ENCODE peak calls at places on chromosome 19, in nine cellular contexts. V, Z, H, K, L, W, P, B and I are unnamed samples.

GRCh38 chr19:39265321-39265916 is 2.8 kb upstream of the IFNL2 start:
- DNase-seq in V (no peak), Z (peak), H (no peak), K (no peak), L (no peak), W (no peak), P (peak), B (no peak), I (no peak)

GRCh38 chr19:53192771-53193533 is at the start of gene ZNF665:
- DNase-seq in V (peak), Z (peak), H (peak), K (peak), L (peak), W (peak), P (peak), B (peak), I (peak)

GRCh38 chr19:17751103-17751911 is at the start of gene FCHO1:
- DNase-seq in V (no peak), Z (no peak), H (no peak), K (no peak), L (no peak), W (peak), P (no peak), B (no peak), I (no peak)

GRCh38 chr19:50844296-50844935 is 10.3 kb upstream of the KLK3 start:
- DNase-seq in V (no peak), Z (no peak), H (no peak), K (no peak), L (no peak), W (no peak), P (no peak), B (no peak), I (no peak)

GRCh38 chr19:38122402-38123093 is 101.5 kb downstream of the DPF1 start:
- DNase-seq in V (no peak), Z (no peak), H (no peak), K (no peak), L (no peak), W (no peak), P (no peak), B (no peak), I (no peak)

GRCh38 chr19:42185281-42185680 is 32.2 kb downstream of the DEDD2 start:
- DNase-seq in V (no peak), Z (no peak), H (peak), K (no peak), L (no peak), W (no peak), P (no peak), B (peak), I (no peak)

GRCh38 chr19:7196721-7197168 is 97.5 kb downstream of the INSR start:
- DNase-seq in V (no peak), Z (no peak), H (no peak), K (no peak), L (peak), W (no peak), P (no peak), B (peak), I (peak)

GRCh38 chr19:10988921-10989320 is 28.1 kb downstream of the SMARCA4 start:
- DNase-seq in V (no peak), Z (no peak), H (no peak), K (no peak), L (no peak), W (no peak), P (no peak), B (no peak), I (no peak)

GRCh38 chr19:29841209-29841558 is 29.4 kb downstream of the CCNE1 start:
- DNase-seq in V (no peak), Z (no peak), H (no peak), K (no peak), L (no peak), W (no peak), P (peak), B (no peak), I (no peak)

GRCh38 chr19:29785955-29786589 is 25.7 kb upstream of the CCNE1 start:
- DNase-seq in V (no peak), Z (no peak), H (no peak), K (no peak), L (no peak), W (no peak), P (peak), B (no peak), I (no peak)

GRCh38 chr19:48218964-48219363 is 36.7 kb downstream of the CARD8 start:
- DNase-seq in V (no peak), Z (no peak), H (peak), K (no peak), L (no peak), W (no peak), P (peak), B (peak), I (no peak)

GRCh38 chr19:49145485-49146407 is 9.4 kb downstream of the HRC start:
- DNase-seq in V (peak), Z (peak), H (peak), K (peak), L (peak), W (peak), P (peak), B (peak), I (peak)

GRCh38 chr19:34468400-34468799 is 13.2 kb upstream of the WTIP start:
- DNase-seq in V (no peak), Z (no peak), H (no peak), K (no peak), L (no peak), W (no peak), P (no peak), B (no peak), I (no peak)

GRCh38 chr19:19860756-19861390 is 4.8 kb upstream of the ZNF253 start:
- DNase-seq in V (peak), Z (peak), H (no peak), K (peak), L (peak), W (no peak), P (peak), B (peak), I (no peak)

GRCh38 chr19:53865523-53865917 is 2.2 kb upstream of the MYADM start:
- DNase-seq in V (no peak), Z (peak), H (no peak), K (no peak), L (no peak), W (no peak), P (no peak), B (no peak), I (no peak)

GRCh38 chr19:9566729-9567128 is 17.6 kb downstream of the ZNF121 start:
- DNase-seq in V (no peak), Z (no peak), H (no peak), K (no peak), L (no peak), W (no peak), P (no peak), B (no peak), I (no peak)

GRCh38 chr19:39506944-39507714 is 7.8 kb upstream of the SELENOV start:
- DNase-seq in V (no peak), Z (peak), H (peak), K (peak), L (peak), W (no peak), P (peak), B (peak), I (no peak)

GRCh38 chr19:566403-566802 is 6.0 kb upstream of the BSG start:
- DNase-seq in V (peak), Z (no peak), H (peak), K (no peak), L (peak), W (no peak), P (peak), B (peak), I (peak)

GRCh38 chr19:7550987-7551761 is 15.7 kb downstream of the PNPLA6 start:
- DNase-seq in V (peak), Z (peak), H (peak), K (peak), L (peak), W (peak), P (peak), B (peak), I (no peak)

GRCh38 chr19:47778954-47779351 is 450 bp downstream of the SELENOW start:
- DNase-seq in V (no peak), Z (peak), H (no peak), K (no peak), L (peak), W (no peak), P (no peak), B (peak), I (peak)

GRCh38 chr19:8361921-8362793 is 1.8 kb upstream of the ANGPTL4 start:
- DNase-seq in V (peak), Z (no peak), H (peak), K (no peak), L (peak), W (peak), P (no peak), B (peak), I (peak)

GRCh38 chr19:2476451-2477140 is 669 bp downstream of the GADD45B start:
- DNase-seq in V (no peak), Z (peak), H (peak), K (no peak), L (peak), W (peak), P (peak), B (peak), I (no peak)
- H3K27ac ChIP-seq in V (peak), Z (no peak), H (peak), K (no peak), L (peak), W (peak), P (peak), B (peak), I (peak)

GRCh38 chr19:33375760-33376159 is 2.3 kb downstream of the CEBPG start:
- DNase-seq in V (no peak), Z (no peak), H (peak), K (no peak), L (no peak), W (no peak), P (no peak), B (peak), I (no peak)

GRCh38 chr19:33377586-33378475 is 4.3 kb downstream of the CEBPG start:
- DNase-seq in V (no peak), Z (peak), H (no peak), K (no peak), L (no peak), W (no peak), P (no peak), B (no peak), I (no peak)

GRCh38 chr19:33375156-33375744 is 1.7 kb downstream of the CEBPG start:
- DNase-seq in V (no peak), Z (no peak), H (no peak), K (no peak), L (no peak), W (no peak), P (no peak), B (no peak), I (no peak)

GRCh38 chr19:33376931-33377557 is 3.5 kb downstream of the CEBPG start:
- DNase-seq in V (no peak), Z (no peak), H (no peak), K (no peak), L (peak), W (no peak), P (no peak), B (no peak), I (no peak)

GRCh38 chr19:33376423-33376822 is 2.9 kb downstream of the CEBPG start:
- DNase-seq in V (no peak), Z (no peak), H (peak), K (no peak), L (peak), W (peak), P (no peak), B (peak), I (peak)
- H3K4me3 ChIP-seq in V (no peak), Z (no peak), H (no peak), K (no peak), L (no peak), W (no peak), P (no peak), B (no peak), I (no peak)

GRCh38 chr19:4760285-4760650 is 31.3 kb upstream of the FEM1A start:
- DNase-seq in V (no peak), Z (no peak), H (no peak), K (no peak), L (no peak), W (no peak), P (no peak), B (no peak), I (no peak)
- H3K27ac ChIP-seq in V (no peak), Z (no peak), H (no peak), K (peak), L (no peak), W (no peak), P (no peak), B (no peak), I (no peak)

GRCh38 chr19:16180611-16181010 is 4.6 kb upstream of the FAM32A start:
- DNase-seq in V (no peak), Z (peak), H (peak), K (no peak), L (peak), W (no peak), P (peak), B (peak), I (no peak)
- H3K4me3 ChIP-seq in V (no peak), Z (no peak), H (no peak), K (no peak), L (no peak), W (no peak), P (no peak), B (no peak), I (no peak)

DNA sequence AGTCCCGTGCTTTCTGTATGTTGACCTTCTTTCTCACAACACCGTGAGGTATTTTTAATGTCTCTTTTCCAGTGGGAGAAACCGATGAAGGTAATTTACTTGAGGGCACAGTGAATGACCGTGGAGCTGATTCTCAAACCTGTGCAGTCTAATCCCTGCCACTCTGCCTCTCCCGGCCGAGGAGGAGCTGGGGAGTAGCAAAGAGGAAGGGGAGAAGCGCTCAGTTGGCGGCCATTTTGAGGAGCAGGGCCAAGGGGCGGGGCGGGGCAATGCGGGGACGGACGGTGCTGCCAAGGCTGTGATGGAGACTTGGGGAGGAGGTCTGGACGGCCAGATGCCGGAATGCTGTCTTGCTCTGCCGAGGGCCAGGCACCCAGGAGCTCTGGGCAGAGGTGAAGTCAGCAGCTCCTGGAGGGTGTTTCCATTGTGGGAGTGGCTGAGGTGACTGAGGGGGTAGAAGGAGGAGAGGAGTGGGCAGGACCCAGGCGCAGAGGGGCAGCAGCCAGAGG is 12.4 kb upstream of the RANBP3 start:
- DNase-seq in V (no peak), Z (peak), H (no peak), K (no peak), L (no peak), W (no peak), P (peak), B (no peak), I (no peak)
- H3K27ac ChIP-seq in V (peak), Z (no peak), H (no peak), K (no peak), L (no peak), W (no peak), P (no peak), B (no peak), I (no peak)